ENCODE peak calls at places on chromosomes 11 and 22, in seven cellular contexts. P is progenitor cell of endocrine pancreas; M is activated CD8-positive, alpha-beta T cell treated with anti-CD3 and anti-CD28 coated beads for 36 hours; W is HFF-Myc; G is heart right ventricle; Q is WTC11; N is cardiac muscle cell. Y is an unnamed sample.

GRCh38 chr11:116895053-116895757 is 57.8 kb upstream of the APOA1 start:
- DNase-seq in P (no peak), M (peak; percentile 26), W (no peak), G (no peak), Q (peak; percentile 67), N (peak; percentile 60), Y (peak; percentile 38)

GRCh38 chr11:46693597-46694012 is 6.8 kb downstream of the ARHGAP1 start:
- DNase-seq in P (no peak), M (no peak), W (no peak), G (no peak), Q (no peak), N (no peak), Y (no peak)

GRCh38 chr11:103325686-103326069 is 216.5 kb downstream of the DYNC2H1 start:
- DNase-seq in P (no peak), M (peak; percentile 6), W (no peak), G (no peak), Q (peak; percentile 39), N (no peak), Y (peak; percentile 59)

GRCh38 chr22:50693462-50693861 is 20.8 kb downstream of the SHANK3 start:
- DNase-seq in P (no peak), M (no peak), W (no peak), G (no peak), Q (no peak), N (no peak), Y (no peak)

GRCh38 chr11:67558084-67558772 is 25.4 kb upstream of the GSTP1 start:
- DNase-seq in P (no peak), M (no peak), W (no peak), G (peak; percentile 67), Q (no peak), N (no peak), Y (no peak)

GRCh38 chr22:45083659-45084305 is 74.0 kb upstream of the PHF21B start:
- DNase-seq in P (no peak), M (peak; percentile 49), W (peak; percentile 35), G (no peak), Q (no peak), N (no peak), Y (no peak)

GRCh38 chr11:33997473-33998347 is 53.8 kb upstream of the CAPRIN1 start:
- DNase-seq in P (no peak), M (no peak), W (no peak), G (no peak), Q (no peak), N (peak; percentile 10), Y (no peak)

GRCh38 chr22:39349506-39349966 is 255 bp upstream of the SYNGR1 start:
- DNase-seq in P (peak; percentile 33), M (peak; percentile 49), W (no peak), G (peak; percentile 30), Q (peak; percentile 56), N (peak; percentile 71), Y (peak; percentile 68)

GRCh38 chr22:23888615-23889401 is 5.4 kb upstream of the MIF start:
- DNase-seq in P (no peak), M (no peak), W (no peak), G (no peak), Q (no peak), N (no peak), Y (no peak)
- TF ChIP-seq CTCF in P (no peak), M (no peak), W (peak; percentile 15), G (no peak), Q (no peak), N (peak; percentile 31), Y (no peak)

DNA sequence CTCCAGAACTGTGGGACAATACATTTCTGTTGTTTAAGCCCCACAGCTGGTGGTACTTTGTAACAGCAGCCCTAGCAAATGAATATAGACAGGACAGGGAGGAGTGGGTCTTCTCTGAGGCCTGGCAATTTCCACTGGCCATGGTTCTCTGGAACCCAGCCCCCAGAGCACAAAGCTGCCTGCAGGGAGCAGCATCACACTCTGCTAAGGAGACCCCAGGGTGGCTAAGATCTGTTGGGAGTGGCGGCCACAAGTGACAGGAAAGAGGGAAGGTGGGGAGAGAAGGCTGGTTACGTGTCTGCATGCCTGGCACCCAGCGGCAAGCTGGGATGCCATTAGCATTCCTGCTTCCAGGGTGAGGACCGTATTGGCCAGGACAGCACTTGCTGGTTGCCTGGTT is 211.9 kb downstream of the ST3GAL4 start:
- DNase-seq in P (no peak), M (no peak), W (no peak), G (no peak), Q (no peak), N (no peak), Y (no peak)
- TF ChIP-seq CTCF in P (no peak), M (no peak), W (no peak), G (no peak), Q (no peak), N (no peak), Y (no peak)

GRCh38 chr11:128323381-128323780 is 264.0 kb downstream of the ETS1 start:
- DNase-seq in P (no peak), M (peak; percentile 61), W (no peak), G (peak; percentile 32), Q (no peak), N (peak; percentile 59), Y (no peak)
- TF ChIP-seq CTCF in P (no peak), M (peak; percentile 70), W (peak; percentile 28), G (peak; percentile 47), Q (no peak), N (peak; percentile 45), Y (no peak)

GRCh38 chr11:23406131-23406819 is 546.0 kb upstream of the CCDC179 start:
- DNase-seq in P (no peak), M (no peak), W (no peak), G (no peak), Q (peak; percentile 54), N (no peak), Y (no peak)

GRCh38 chr11:23403210-23404185 is 543.2 kb upstream of the CCDC179 start:
- DNase-seq in P (no peak), M (no peak), W (no peak), G (no peak), Q (no peak), N (no peak), Y (no peak)

GRCh38 chr11:23404225-23405160 is 544.2 kb upstream of the CCDC179 start:
- DNase-seq in P (no peak), M (no peak), W (no peak), G (no peak), Q (peak; percentile 6), N (no peak), Y (no peak)

GRCh38 chr11:23399995-23400394 is 539.7 kb upstream of the CCDC179 start:
- DNase-seq in P (no peak), M (no peak), W (no peak), G (no peak), Q (no peak), N (no peak), Y (no peak)

DNA sequence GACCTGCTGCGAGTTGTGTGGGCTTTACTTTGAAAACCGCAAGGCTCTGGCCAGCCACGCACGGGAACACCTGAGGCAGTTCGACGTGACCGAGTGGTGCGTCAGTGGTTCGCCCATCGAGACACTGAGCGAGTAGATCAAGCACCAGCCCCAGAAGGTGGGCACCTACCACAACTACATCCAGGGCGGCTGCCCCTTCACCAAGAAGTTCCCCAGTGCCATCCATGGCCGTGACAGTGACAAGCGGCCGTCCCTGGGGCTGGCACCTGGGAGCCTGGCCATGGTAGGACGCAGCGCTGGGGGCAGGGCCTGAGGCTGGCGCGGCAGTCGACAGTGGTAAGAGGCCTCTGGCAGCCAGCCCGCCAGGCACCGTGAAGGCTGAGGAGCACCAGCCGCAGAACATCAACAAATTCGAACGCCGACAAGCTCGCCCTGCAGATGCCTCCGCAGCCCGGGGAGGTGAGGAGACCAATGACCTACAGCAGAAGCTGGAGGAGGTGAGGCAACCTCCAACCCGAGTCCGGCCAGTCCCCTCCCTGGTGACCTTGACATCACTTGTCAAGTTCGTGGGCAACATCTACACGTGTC is 545.2 kb upstream of the CCDC179 start:
- DNase-seq in P (no peak), M (no peak), W (no peak), G (no peak), Q (no peak), N (no peak), Y (no peak)
- TF ChIP-seq CTCF in P (no peak), M (no peak), W (no peak), G (no peak), Q (no peak), N (no peak), Y (no peak)

DNA sequence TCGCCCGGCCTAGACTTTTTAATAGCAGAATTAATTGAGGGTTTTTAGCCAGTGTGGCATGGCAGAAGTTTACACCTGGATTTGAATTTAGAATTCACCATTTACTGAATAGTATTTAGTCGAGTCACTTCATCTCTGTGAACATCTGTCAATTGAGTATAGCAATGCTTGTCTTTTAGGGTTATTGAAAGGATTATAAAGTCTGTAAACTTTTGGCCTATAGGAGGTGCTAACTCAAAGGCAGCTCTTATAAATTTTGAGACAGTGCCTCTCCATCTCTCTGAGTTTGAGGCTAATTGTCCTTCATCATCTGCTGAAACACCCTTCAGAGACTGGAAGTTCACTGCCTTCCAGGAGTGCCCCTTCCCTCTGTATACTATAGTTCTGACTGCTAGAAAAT is 205.0 kb downstream of the NELL1 start:
- DNase-seq in P (no peak), M (no peak), W (no peak), G (no peak), Q (no peak), N (no peak), Y (no peak)
- TF ChIP-seq CTCF in P (no peak), M (no peak), W (no peak), G (no peak), Q (no peak), N (no peak), Y (no peak)

Y was measured in nephron progenitor cell.